ENCODE peak calls at places on chromosome 14, in four cellular contexts. F is mammary epithelial cell, Y is GM23248, X is left ventricle myocardium inferior. W is an unnamed sample.

GRCh38 chr14:96088131-96088880 is 49.1 kb downstream of the C14orf132 start:
- DNase-seq in F (no peak), Y (no peak), X (no peak), W (no peak)

GRCh38 chr14:31209605-31210004 is 2.0 kb upstream of the HECTD1 start:
- DNase-seq in F (no peak), Y (no peak), X (no peak), W (no peak)

GRCh38 chr14:66624319-66624937 is 116.5 kb downstream of the GPHN start:
- DNase-seq in F (peak), Y (peak), X (peak), W (no peak)

GRCh38 chr14:68691031-68691864 is 101.6 kb downstream of the ZFP36L1 start:
- DNase-seq in F (no peak), Y (no peak), X (no peak), W (no peak)

GRCh38 chr14:65462411-65462810 is 49.9 kb downstream of the FUT8 start:
- DNase-seq in F (peak), Y (peak), X (no peak), W (peak)

GRCh38 chr14:79325071-79325470 is 886.2 kb downstream of the DIO2 start:
- DNase-seq in F (no peak), Y (no peak), X (no peak), W (no peak)

GRCh38 chr14:50762001-50762930 is 68.7 kb downstream of the NIN start:
- DNase-seq in F (no peak), Y (peak), X (no peak), W (no peak)

GRCh38 chr14:55835985-55836384 is 256.0 kb downstream of the KTN1 start:
- DNase-seq in F (no peak), Y (no peak), X (no peak), W (no peak)

GRCh38 chr14:26389646-26390508 is 208.0 kb downstream of the NOVA1 start:
- DNase-seq in F (no peak), Y (peak), X (no peak), W (no peak)

GRCh38 chr14:75558440-75558839 is 20.0 kb upstream of the FLVCR2 start:
- DNase-seq in F (no peak), Y (no peak), X (no peak), W (no peak)

GRCh38 chr14:37658174-37658573 is 62.7 kb downstream of the TTC6 start:
- DNase-seq in F (no peak), Y (no peak), X (no peak), W (no peak)

GRCh38 chr14:94028450-94028826 is 2.3 kb downstream of the OTUB2 start:
- DNase-seq in F (peak), Y (no peak), X (no peak), W (peak)

GRCh38 chr14:51367600-51367931 is 127.5 kb downstream of the TMX1 start:
- DNase-seq in F (peak), Y (peak), X (no peak), W (no peak)

GRCh38 chr14:67653651-67654280 is 20.7 kb downstream of the VTI1B start:
- DNase-seq in F (no peak), Y (peak), X (no peak), W (no peak)

GRCh38 chr14:92704036-92704804 is 44.2 kb downstream of the LGMN start:
- DNase-seq in F (no peak), Y (no peak), X (no peak), W (no peak)

GRCh38 chr14:71246539-71246938 is 339.3 kb downstream of the PCNX1 start:
- DNase-seq in F (no peak), Y (no peak), X (no peak), W (no peak)

GRCh38 chr14:68495101-68495637 is 297.7 kb downstream of the ZFP36L1 start:
- DNase-seq in F (peak), Y (peak), X (no peak), W (peak)

GRCh38 chr14:23485311-23485710 is 15.8 kb downstream of the NGDN start:
- DNase-seq in F (no peak), Y (no peak), X (no peak), W (no peak)

GRCh38 chr14:64196668-64197411 is 97.3 kb downstream of the ESR2 start:
- DNase-seq in F (no peak), Y (peak), X (peak), W (no peak)

GRCh38 chr14:69291396-69291795 is 31.4 kb downstream of the GALNT16 start:
- DNase-seq in F (no peak), Y (no peak), X (no peak), W (no peak)

GRCh38 chr14:96762650-96763049 is 34.5 kb upstream of the VRK1 start:
- DNase-seq in F (peak), Y (peak), X (no peak), W (peak)

GRCh38 chr14:75636100-75636692 is 24.5 kb downstream of the ERG28 start:
- DNase-seq in F (no peak), Y (peak), X (no peak), W (no peak)

GRCh38 chr14:68779761-68780323 is 13.0 kb downstream of the ZFP36L1 start:
- DNase-seq in F (peak), Y (peak), X (no peak), W (no peak)

GRCh38 chr14:66496911-66497310 is 10.7 kb downstream of the CCDC196 start:
- DNase-seq in F (no peak), Y (no peak), X (no peak), W (no peak)

GRCh38 chr14:34324363-34324795 is 137.7 kb downstream of the SPTSSA start:
- DNase-seq in F (peak), Y (peak), X (no peak), W (no peak)

GRCh38 chr14:67068246-67068645 is 121.0 kb upstream of the GARIN2 start:
- DNase-seq in F (no peak), Y (no peak), X (no peak), W (no peak)

GRCh38 chr14:53874704-53875103 is 81.9 kb downstream of the BMP4 start:
- DNase-seq in F (no peak), Y (no peak), X (peak), W (no peak)

GRCh38 chr14:94030571-94030970 is 4.4 kb downstream of the OTUB2 start:
- DNase-seq in F (no peak), Y (no peak), X (no peak), W (no peak)

GRCh38 chr14:86646688-86647687 is 1117.0 kb downstream of the FLRT2 start:
- DNase-seq in F (peak), Y (peak), X (no peak), W (no peak)

GRCh38 chr14:51157012-51157411 is 62.1 kb upstream of the TRIM9 start:
- DNase-seq in F (peak), Y (peak), X (no peak), W (no peak)

GRCh38 chr14:61491224-61491623 is 169.8 kb downstream of the PRKCH start:
- DNase-seq in F (no peak), Y (no peak), X (no peak), W (no peak)

GRCh38 chr14:71398450-71398849 is 491.2 kb downstream of the PCNX1 start:
- DNase-seq in F (no peak), Y (no peak), X (no peak), W (no peak)

GRCh38 chr14:75070383-75070782 is 942 bp downstream of the ZC2HC1C start:
- DNase-seq in F (no peak), Y (peak), X (no peak), W (no peak)

GRCh38 chr14:93747560-93747959 is 40.7 kb downstream of the PRIMA1 start:
- DNase-seq in F (no peak), Y (no peak), X (no peak), W (no peak)

GRCh38 chr14:93081875-93082570 is 33.7 kb downstream of the ITPK1 start:
- DNase-seq in F (no peak), Y (no peak), X (no peak), W (no peak)

GRCh38 chr14:22520235-22520634 is 68.8 kb downstream of the DAD1 start:
- DNase-seq in F (peak), Y (peak), X (no peak), W (no peak)

GRCh38 chr14:99321955-99322730 is 50.1 kb upstream of the BCL11B start:
- DNase-seq in F (no peak), Y (no peak), X (no peak), W (no peak)

GRCh38 chr14:75489480-75489837 is 32.8 kb upstream of the BATF start:
- DNase-seq in F (no peak), Y (no peak), X (no peak), W (no peak)

GRCh38 chr14:55572578-55572977 is 7.4 kb upstream of the KTN1 start:
- DNase-seq in F (no peak), Y (no peak), X (no peak), W (no peak)

DNA sequence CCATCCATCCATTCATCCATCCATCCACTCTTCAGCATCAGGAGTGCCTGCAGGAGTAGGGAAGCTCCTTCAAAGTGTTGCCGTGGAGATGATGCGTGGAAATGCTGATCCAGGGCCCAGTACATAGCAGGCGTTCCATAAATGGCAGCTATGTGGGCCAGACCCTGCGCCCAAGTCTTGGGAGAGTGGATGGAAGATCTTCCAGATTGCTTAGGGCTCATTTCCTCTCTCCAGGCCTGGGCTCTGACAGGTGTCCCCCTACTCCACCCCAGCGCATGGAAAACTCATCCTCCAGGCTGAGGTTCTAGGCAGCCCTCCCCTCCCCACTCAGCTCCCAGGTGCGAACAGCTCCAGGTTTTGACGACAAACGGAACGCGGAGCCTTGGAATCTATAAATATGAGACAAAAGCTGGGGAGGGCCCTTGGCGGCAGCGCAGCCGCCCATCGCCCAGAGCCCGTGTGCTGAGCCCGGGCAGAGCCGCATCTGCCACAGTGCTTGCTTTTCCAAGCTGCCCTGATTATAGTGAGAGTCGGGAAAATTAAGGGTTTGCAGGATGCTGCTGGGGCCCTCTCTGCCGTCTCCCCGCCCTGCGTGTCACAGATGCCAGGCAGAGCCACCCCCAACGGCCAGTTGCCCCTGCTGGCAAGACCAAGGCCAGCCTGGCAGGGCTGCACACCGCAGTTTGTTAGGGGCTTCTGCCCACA is 1.6 kb downstream of the BEGAIN start:
- DNase-seq in F (no peak), Y (no peak), X (peak), W (no peak)
- H3K27ac ChIP-seq in F (no peak), Y (no peak), X (no peak), W (no peak)

DNA sequence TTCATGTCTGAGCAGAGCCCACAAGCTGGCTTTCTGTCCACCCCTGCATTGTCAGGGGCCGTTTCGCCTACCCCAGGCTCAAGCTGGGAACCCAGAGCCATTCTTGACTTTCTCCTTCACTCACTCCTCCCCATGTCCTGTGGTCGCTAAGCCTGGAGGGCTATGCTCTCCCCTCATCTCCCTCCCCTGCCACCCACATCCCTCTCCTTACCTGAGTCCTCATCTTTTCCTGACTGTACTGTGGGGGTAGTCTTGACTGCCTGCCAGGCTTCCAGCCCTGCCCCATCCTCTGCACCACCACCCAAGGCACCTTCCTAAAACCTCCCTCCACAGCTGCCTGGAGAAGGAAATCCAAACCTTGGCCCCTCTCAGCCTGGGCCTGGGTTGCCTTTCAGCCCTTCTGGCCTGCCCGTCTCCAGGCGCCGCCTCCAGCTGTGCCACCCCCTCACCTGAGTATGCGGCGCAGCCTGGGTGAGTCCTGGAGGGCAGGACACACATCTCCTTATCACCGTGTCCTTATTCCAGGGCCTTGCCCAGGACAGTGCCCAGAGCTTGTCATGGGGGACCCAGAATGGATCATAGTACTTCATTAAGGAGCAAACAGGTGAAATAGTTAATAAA is 14.4 kb downstream of the ZNF839 start:
- DNase-seq in F (no peak), Y (no peak), X (no peak), W (no peak)
- H3K27ac ChIP-seq in F (no peak), Y (no peak), X (no peak), W (no peak)

DNA sequence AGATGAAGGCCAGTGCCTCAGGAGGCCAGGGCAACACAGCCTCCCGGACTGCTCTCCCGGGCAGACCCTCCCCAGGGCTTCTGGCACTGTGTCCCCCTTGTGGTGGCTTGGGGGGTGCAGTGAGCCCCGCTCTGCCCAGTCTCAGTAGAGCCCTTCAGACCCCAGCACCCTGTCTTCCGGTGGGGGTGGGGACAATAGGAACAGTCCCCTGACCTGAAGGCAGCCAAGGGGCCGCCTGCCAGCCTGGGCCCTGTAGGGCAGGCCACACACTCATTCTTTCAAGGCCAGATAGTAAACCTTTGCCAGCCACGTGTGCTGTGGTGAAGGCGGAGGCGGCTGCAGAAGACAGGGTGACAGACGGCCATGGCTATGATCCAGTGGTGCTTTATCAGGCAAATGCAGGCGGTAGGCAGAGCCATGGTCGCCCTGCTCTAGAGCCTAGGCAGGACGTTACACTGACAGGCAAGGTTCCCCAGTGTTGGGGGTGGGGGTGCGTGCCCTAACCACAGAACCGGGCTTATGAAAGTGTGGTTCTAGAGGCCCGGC is 15.0 kb downstream of the ZFYVE21 start:
- DNase-seq in F (no peak), Y (no peak), X (peak), W (no peak)
- H3K27ac ChIP-seq in F (no peak), Y (no peak), X (peak), W (no peak)

DNA sequence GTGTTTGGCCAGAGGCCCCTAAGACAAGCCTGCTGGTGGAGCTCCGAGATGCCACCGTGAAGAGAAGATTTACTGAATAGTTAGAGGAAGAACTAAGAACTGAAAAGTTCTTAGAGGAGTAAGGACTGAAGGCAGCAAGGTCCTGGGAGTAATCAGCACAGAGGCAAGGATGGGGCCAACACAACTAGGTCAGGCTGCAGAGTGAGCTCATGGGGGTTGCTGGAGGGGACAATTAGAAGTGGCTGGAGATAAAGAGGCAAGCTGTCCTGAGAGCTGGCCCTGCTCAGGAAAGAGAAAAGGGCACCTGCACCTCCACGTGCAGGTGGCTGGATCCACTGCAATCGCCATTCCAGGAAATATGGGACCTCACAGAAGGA is 52.7 kb downstream of the NFKBIA start:
- DNase-seq in F (no peak), Y (no peak), X (no peak), W (no peak)
- H3K27ac ChIP-seq in F (no peak), Y (no peak), X (peak), W (no peak)

GRCh38 chr14:72559669-72560068 is 334.2 kb downstream of the DPF3 start:
- DNase-seq in F (no peak), Y (no peak), X (no peak), W (no peak)

GRCh38 chr14:72560856-72561493 is 332.9 kb downstream of the DPF3 start:
- DNase-seq in F (no peak), Y (no peak), X (no peak), W (no peak)

GRCh38 chr14:72559227-72559626 is 334.7 kb downstream of the DPF3 start:
- DNase-seq in F (peak), Y (no peak), X (no peak), W (peak)

GRCh38 chr14:72560331-72560730 is 333.6 kb downstream of the DPF3 start:
- DNase-seq in F (no peak), Y (peak), X (no peak), W (no peak)

DNA sequence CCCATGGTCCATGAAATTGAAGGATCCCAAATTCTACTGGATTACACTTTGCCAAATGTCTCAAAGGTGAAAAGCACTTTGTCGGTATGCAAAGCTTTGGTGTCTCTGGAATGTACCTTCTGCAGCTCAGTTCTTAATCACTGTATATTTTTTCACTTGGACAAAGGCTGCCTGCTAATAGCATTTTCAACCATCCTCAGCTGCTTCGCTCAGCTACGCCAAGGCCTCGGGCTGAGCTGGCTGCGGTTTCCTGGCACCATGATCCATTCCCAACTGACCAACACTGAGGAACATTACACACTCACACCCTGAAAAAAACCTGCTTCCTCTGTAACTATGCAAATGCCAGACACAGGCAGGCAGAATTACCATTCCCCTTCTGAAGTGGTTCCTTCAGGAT is 335.2 kb downstream of the DPF3 start:
- DNase-seq in F (peak), Y (peak), X (no peak), W (no peak)
- H3K27ac ChIP-seq in F (peak), Y (no peak), X (no peak), W (peak)

W was measured in epithelial cell of prostate.